ENCODE peak calls at places on chromosomes 6 and 20, in four cellular contexts. B is cerebellar cortex, D is ACHN, L is NCI-H774. E is an unnamed sample.

GRCh38 chr6:80161438-80161837 is 55.0 kb downstream of the BCKDHB start:
- DNase-seq in B (no peak), D (no peak), L (no peak), E (no peak)

GRCh38 chr20:23404196-23404595 is 17.1 kb downstream of the NAPB start:
- DNase-seq in B (no peak), D (no peak), L (no peak), E (no peak)

GRCh38 chr6:72968704-72969103 is 256.6 kb downstream of the KHDC1L start:
- DNase-seq in B (no peak), D (peak), L (peak), E (no peak)

GRCh38 chr6:81557811-81558210 is 194.7 kb downstream of the TENT5A start:
- DNase-seq in B (no peak), D (no peak), L (no peak), E (no peak)

GRCh38 chr6:94535798-94536197 is 1041.5 kb upstream of the MANEA start:
- DNase-seq in B (no peak), D (no peak), L (no peak), E (no peak)

GRCh38 chr6:161319231-161319630 is 45.4 kb upstream of the AGPAT4 start:
- DNase-seq in B (no peak), D (no peak), L (no peak), E (no peak)

GRCh38 chr6:16756660-16757270 is 4.5 kb downstream of the ATXN1 start:
- DNase-seq in B (no peak), D (no peak), L (no peak), E (no peak)

GRCh38 chr20:22460231-22460630 is 124.1 kb downstream of the FOXA2 start:
- DNase-seq in B (no peak), D (no peak), L (no peak), E (no peak)

GRCh38 chr6:43669050-43669921 is 18.3 kb downstream of the MRPS18A start:
- DNase-seq in B (no peak), D (no peak), L (no peak), E (no peak)

GRCh38 chr20:10217517-10218410 is 866 bp upstream of the SNAP25 start:
- DNase-seq in B (peak), D (peak), L (peak), E (peak)

GRCh38 chr6:30013296-30013922 is 47.7 kb upstream of the POLR1H start:
- DNase-seq in B (peak), D (no peak), L (peak), E (no peak)

GRCh38 chr6:77565370-77565769 is 87.5 kb upstream of the MEI4 start:
- DNase-seq in B (no peak), D (no peak), L (no peak), E (no peak)

GRCh38 chr6:157278171-157278570 is 45.1 kb downstream of the TMEM242 start:
- DNase-seq in B (no peak), D (no peak), L (no peak), E (no peak)

GRCh38 chr6:100347901-100348550 is 116.7 kb downstream of the SIM1 start:
- DNase-seq in B (no peak), D (peak), L (no peak), E (no peak)

GRCh38 chr6:15317251-15317650 is 71.4 kb downstream of the JARID2 start:
- DNase-seq in B (no peak), D (no peak), L (no peak), E (no peak)

GRCh38 chr20:54849741-54850140 is 374.3 kb downstream of the DOK5 start:
- DNase-seq in B (no peak), D (no peak), L (no peak), E (no peak)

GRCh38 chr6:66731310-66731709 is 1024.3 kb upstream of the EYS start:
- DNase-seq in B (no peak), D (no peak), L (no peak), E (no peak)

GRCh38 chr6:134295953-134296553 is 21.9 kb downstream of the SGK1 start:
- DNase-seq in B (peak), D (peak), L (no peak), E (peak)

GRCh38 chr6:113684382-113684901 is 172.7 kb upstream of the MARCKS start:
- DNase-seq in B (no peak), D (no peak), L (no peak), E (no peak)

GRCh38 chr20:10728873-10729670 is 55.3 kb upstream of the JAG1 start:
- DNase-seq in B (no peak), D (no peak), L (no peak), E (no peak)

GRCh38 chr6:169169941-169170582 is 83.6 kb downstream of the THBS2 start:
- DNase-seq in B (no peak), D (no peak), L (no peak), E (no peak)

GRCh38 chr6:149045404-149045803 is 272.1 kb upstream of the TAB2 start:
- DNase-seq in B (no peak), D (no peak), L (no peak), E (no peak)

GRCh38 chr6:70221025-70221714 is 81.7 kb downstream of the COL9A1 start:
- DNase-seq in B (peak), D (peak), L (peak), E (peak)

GRCh38 chr20:37932919-37933318 is 30.0 kb downstream of the VSTM2L start:
- DNase-seq in B (no peak), D (no peak), L (no peak), E (no peak)

GRCh38 chr6:36120539-36120938 is 9.8 kb upstream of the MAPK13 start:
- DNase-seq in B (no peak), D (no peak), L (no peak), E (no peak)

GRCh38 chr6:46821348-46821992 is 28.3 kb downstream of the MEP1A start:
- DNase-seq in B (no peak), D (no peak), L (no peak), E (no peak)

GRCh38 chr6:161050134-161050765 is 58.7 kb downstream of the MAP3K4 start:
- DNase-seq in B (no peak), D (no peak), L (no peak), E (no peak)

GRCh38 chr20:22248052-22248667 is 336.2 kb downstream of the FOXA2 start:
- DNase-seq in B (peak), D (peak), L (no peak), E (peak)

GRCh38 chr6:26284537-26285142 is 80.4 kb upstream of the BTN3A2 start:
- DNase-seq in B (peak), D (no peak), L (peak), E (no peak)